ENCODE peak calls at places on chromosomes 12 and 14, in four cellular contexts. One of them, this sample, is unnamed.

GRCh38 chr12:86730233-86730632 is 474.0 kb upstream of the MGAT4C start:
- DNase-seq in testis: no peak
- DNase-seq in IMR-90: no peak
- DNase-seq in lung: no peak
- DNase-seq in this sample: peak; percentile 85

GRCh38 chr12:8947737-8948136 is 1.7 kb downstream of the M6PR start:
- DNase-seq in testis: no peak
- DNase-seq in IMR-90: no peak
- DNase-seq in lung: no peak
- DNase-seq in this sample: no peak

GRCh38 chr12:118061876-118062791 is 1.2 kb upstream of the WSB2 start:
- DNase-seq in testis: peak; percentile 58
- DNase-seq in IMR-90: peak; percentile 58
- DNase-seq in lung: peak; percentile 46
- DNase-seq in this sample: peak; percentile 42

GRCh38 chr14:105021656-105022275 is 883 bp upstream of the CDCA4 start:
- DNase-seq in testis: peak; percentile 65
- DNase-seq in IMR-90: peak; percentile 44
- DNase-seq in lung: peak; percentile 43
- DNase-seq in this sample: no peak

GRCh38 chr12:45285717-45286116 is 69.8 kb downstream of the ANO6 start:
- DNase-seq in testis: no peak
- DNase-seq in IMR-90: no peak
- DNase-seq in lung: no peak
- DNase-seq in this sample: no peak

GRCh38 chr12:130118181-130118580 is 44.1 kb upstream of the FZD10 start:
- DNase-seq in testis: no peak
- DNase-seq in IMR-90: no peak
- DNase-seq in lung: no peak
- DNase-seq in this sample: no peak

GRCh38 chr12:130054803-130055202 is 107.5 kb upstream of the FZD10 start:
- DNase-seq in testis: no peak
- DNase-seq in IMR-90: no peak
- DNase-seq in lung: no peak
- DNase-seq in this sample: no peak

GRCh38 chr14:76193696-76194095 is 42.0 kb downstream of the GPATCH2L start:
- DNase-seq in testis: no peak
- DNase-seq in IMR-90: peak; percentile 47
- DNase-seq in lung: no peak
- DNase-seq in this sample: peak; percentile 19

GRCh38 chr14:56126514-56126913 is 8.3 kb downstream of the PELI2 start:
- DNase-seq in testis: no peak
- DNase-seq in IMR-90: no peak
- DNase-seq in lung: no peak
- DNase-seq in this sample: no peak

GRCh38 chr12:123032736-123033391 is 52.4 kb downstream of the ARL6IP4 start:
- DNase-seq in testis: no peak
- DNase-seq in IMR-90: no peak
- DNase-seq in lung: no peak
- DNase-seq in this sample: no peak

GRCh38 chr12:52673216-52673615 is 7.0 kb downstream of the KRT1 start:
- DNase-seq in testis: no peak
- DNase-seq in IMR-90: no peak
- DNase-seq in lung: no peak
- DNase-seq in this sample: no peak

GRCh38 chr12:52673713-52674415 is 6.3 kb downstream of the KRT1 start:
- DNase-seq in testis: no peak
- DNase-seq in IMR-90: no peak
- DNase-seq in lung: no peak
- DNase-seq in this sample: no peak

GRCh38 chr12:52670961-52671360 is 9.2 kb downstream of the KRT1 start:
- DNase-seq in testis: no peak
- DNase-seq in IMR-90: no peak
- DNase-seq in lung: no peak
- DNase-seq in this sample: peak; percentile 60

GRCh38 chr12:52670506-52670905 is 9.7 kb downstream of the KRT1 start:
- DNase-seq in testis: no peak
- DNase-seq in IMR-90: no peak
- DNase-seq in lung: no peak
- DNase-seq in this sample: no peak

GRCh38 chr12:52672321-52672933 is 7.8 kb downstream of the KRT1 start:
- DNase-seq in testis: no peak
- DNase-seq in IMR-90: no peak
- DNase-seq in lung: no peak
- DNase-seq in this sample: peak; percentile 91
- H3K27me3 ChIP-seq in testis: no peaks in the 10 kb centered on the region
- H3K27me3 ChIP-seq in IMR-90: peaks cover 19% of the 10 kb centered on the region
- H3K27me3 ChIP-seq in lung: no peaks in the 10 kb centered on the region
- H3K27me3 ChIP-seq in this sample: no peaks in the 10 kb centered on the region

DNA sequence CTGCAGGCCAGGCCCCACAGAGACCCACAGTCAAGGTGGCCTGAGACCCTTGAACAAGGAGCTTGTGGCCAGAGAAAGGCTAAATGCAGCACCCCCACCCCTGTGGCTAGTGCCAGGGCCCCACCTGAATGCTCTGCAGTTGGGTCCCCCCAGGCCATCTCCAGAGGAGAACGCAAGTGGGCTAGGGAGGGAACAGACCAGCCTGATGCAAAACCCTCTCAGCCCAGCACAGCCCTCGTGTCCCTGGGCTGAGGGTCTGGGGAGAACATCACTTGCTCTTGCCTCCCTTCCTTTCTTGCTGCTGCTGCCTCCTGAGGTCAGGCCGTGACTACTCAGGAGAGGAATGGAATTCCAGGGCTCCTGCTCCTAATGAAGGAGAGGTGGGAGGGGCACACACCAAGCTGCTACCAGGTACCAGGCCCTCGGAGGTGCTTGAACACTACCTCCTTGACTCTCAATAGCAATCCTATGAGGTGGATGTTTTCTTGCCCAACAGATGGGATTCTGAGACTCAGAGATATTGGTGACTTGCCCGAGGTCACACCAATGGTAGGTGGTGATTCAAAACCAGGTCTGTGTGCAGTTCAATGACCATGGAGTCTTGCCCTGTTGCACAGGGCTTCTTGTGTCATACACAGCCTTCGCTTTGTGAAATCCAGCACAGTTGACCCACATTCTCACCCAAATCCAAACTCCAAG is 45.5 kb downstream of the PSMA6 start:
- DNase-seq in testis: no peak
- DNase-seq in IMR-90: no peak
- DNase-seq in lung: peak; percentile 68
- DNase-seq in this sample: peak; percentile 75
- TF ChIP-seq CTCF in testis: no peak
- TF ChIP-seq CTCF in IMR-90: no peak
- TF ChIP-seq CTCF in lung: no peak
- TF ChIP-seq CTCF in this sample: no peak

GRCh38 chr12:14772946-14773345 is 30.3 kb downstream of the WBP11 start:
- DNase-seq in testis: no peak
- DNase-seq in IMR-90: no peak
- DNase-seq in lung: no peak
- DNase-seq in this sample: no peak

GRCh38 chr12:14769837-14770494 is 33.3 kb downstream of the WBP11 start:
- DNase-seq in testis: peak; percentile 82
- DNase-seq in IMR-90: peak; percentile 68
- DNase-seq in lung: peak; percentile 89
- DNase-seq in this sample: peak; percentile 73

GRCh38 chr12:14773685-14774073 is 29.6 kb downstream of the WBP11 start:
- DNase-seq in testis: no peak
- DNase-seq in IMR-90: no peak
- DNase-seq in lung: no peak
- DNase-seq in this sample: no peak

GRCh38 chr12:14770495-14771313 is 32.6 kb downstream of the WBP11 start:
- DNase-seq in testis: peak; percentile 99
- DNase-seq in IMR-90: peak; percentile 91
- DNase-seq in lung: peak; percentile 95
- DNase-seq in this sample: peak; percentile 92

GRCh38 chr12:14771651-14772137 is 31.6 kb downstream of the WBP11 start:
- DNase-seq in testis: no peak
- DNase-seq in IMR-90: no peak
- DNase-seq in lung: no peak
- DNase-seq in this sample: no peak
- H3K4me3 ChIP-seq in testis: peak overlapping the region; percentile 92
- H3K4me3 ChIP-seq in IMR-90: no peak overlapping the region
- H3K4me3 ChIP-seq in lung: no peak overlapping the region
- H3K4me3 ChIP-seq in this sample: no peak overlapping the region

GRCh38 chr14:97977711-97978261 is 1180.6 kb downstream of the VRK1 start:
- DNase-seq in testis: peak; percentile 75
- DNase-seq in IMR-90: no peak
- DNase-seq in lung: peak; percentile 82
- DNase-seq in this sample: peak; percentile 72

GRCh38 chr14:97975960-97976359 is 1178.8 kb downstream of the VRK1 start:
- DNase-seq in testis: no peak
- DNase-seq in IMR-90: no peak
- DNase-seq in lung: no peak
- DNase-seq in this sample: no peak

GRCh38 chr14:97978336-97978735 is 1181.2 kb downstream of the VRK1 start:
- DNase-seq in testis: peak; percentile 89
- DNase-seq in IMR-90: no peak
- DNase-seq in lung: peak; percentile 80
- DNase-seq in this sample: peak; percentile 77

GRCh38 chr14:97976861-97977260 is 1179.7 kb downstream of the VRK1 start:
- DNase-seq in testis: no peak
- DNase-seq in IMR-90: no peak
- DNase-seq in lung: peak; percentile 30
- DNase-seq in this sample: no peak
- H3K27me3 ChIP-seq in testis: no peaks in the 10 kb centered on the region
- H3K27me3 ChIP-seq in IMR-90: no peaks in the 10 kb centered on the region
- H3K27me3 ChIP-seq in lung: no peaks in the 10 kb centered on the region
- H3K27me3 ChIP-seq in this sample: no peaks in the 10 kb centered on the region

DNA sequence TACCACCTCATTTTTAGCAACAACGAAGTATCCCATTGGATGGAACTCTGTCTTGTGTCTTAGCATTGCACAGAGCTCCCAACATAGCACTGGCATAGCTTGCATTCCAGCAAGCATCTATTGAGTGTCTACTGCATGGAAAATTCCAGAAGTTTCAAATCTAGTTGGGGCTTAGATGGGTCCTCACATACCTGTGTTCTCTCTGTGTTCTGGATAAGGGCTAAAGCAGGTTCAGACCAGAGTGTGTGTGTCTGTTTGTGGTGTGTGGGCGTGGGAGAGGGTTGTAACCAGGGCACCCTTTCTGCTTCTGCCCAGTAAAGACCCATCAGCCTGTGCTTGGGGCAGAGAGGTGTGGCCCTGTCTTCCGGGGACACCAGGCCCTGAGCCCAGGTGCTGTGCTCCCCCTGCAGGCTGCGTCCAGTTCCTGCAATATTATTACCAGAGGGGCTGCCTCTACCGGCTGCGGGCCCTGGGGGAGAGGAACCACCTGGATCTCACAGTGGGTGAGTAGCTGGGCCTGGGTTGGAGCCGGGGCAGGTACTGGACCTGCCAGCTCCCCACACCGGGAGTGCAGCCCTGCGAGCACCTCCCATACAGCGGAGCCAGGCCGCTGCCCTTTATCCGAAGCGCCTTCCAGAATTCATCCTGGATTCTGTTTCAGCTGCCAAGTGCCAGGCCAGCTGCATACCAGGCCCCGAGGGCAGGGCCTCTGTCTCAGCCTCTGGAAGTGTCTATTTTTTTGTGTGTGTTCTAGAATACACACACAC is 20.3 kb downstream of the RHOF start:
- DNase-seq in testis: peak; percentile 74
- DNase-seq in IMR-90: peak; percentile 58
- DNase-seq in lung: peak; percentile 80
- DNase-seq in this sample: peak; percentile 70
- TF ChIP-seq CTCF in testis: peak; percentile 68
- TF ChIP-seq CTCF in IMR-90: peak; percentile 85
- TF ChIP-seq CTCF in lung: peak; percentile 64
- TF ChIP-seq CTCF in this sample: peak; percentile 94

DNA sequence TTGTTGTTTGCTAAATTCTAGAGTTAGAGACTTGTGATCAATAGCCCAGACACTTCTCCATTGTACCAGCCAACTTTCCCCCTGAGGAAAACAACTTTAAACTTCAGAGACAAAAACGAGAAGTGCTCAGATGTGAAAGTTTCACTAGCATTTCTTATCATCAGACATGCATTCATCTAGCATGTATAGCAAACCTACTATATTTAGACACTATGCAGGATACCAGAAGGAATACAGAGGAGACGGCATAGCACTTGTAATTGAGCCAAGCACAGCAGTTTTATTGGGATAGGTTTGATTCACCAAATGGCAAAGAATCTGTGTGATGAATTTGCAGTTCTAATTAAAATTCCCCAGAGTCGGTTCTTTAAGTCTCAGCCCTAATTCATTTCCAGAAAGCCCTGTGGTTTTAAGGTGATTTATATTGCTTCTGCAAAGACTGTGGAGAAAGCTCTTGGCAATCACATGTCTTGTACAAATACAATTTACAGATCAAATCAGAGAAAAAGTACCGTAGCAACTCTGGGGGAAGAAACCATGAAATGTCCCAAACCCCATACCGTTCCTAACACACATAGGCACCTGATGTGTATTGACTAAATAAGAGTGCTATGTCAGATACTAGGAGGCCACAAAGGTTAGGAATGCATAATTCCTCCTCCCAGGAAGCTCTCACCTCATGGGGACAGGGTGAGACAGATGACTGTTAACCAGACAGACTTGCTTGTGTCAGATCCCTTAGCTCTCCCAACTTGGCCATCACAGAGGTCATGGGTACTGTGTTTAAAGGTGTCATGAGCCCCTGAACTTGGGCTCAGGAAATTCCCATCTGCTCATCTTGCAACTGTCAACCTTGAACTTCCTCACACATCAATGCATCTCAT is 69.6 kb upstream of the KRAS start:
- DNase-seq in testis: no peak
- DNase-seq in IMR-90: no peak
- DNase-seq in lung: no peak
- DNase-seq in this sample: no peak
- H3K4me3 ChIP-seq in testis: no peak overlapping the region
- H3K4me3 ChIP-seq in IMR-90: no peak overlapping the region
- H3K4me3 ChIP-seq in lung: no peak overlapping the region
- H3K4me3 ChIP-seq in this sample: no peak overlapping the region

GRCh38 chr14:60634153-60634552 is 15.1 kb downstream of the SIX1 start:
- DNase-seq in testis: no peak
- DNase-seq in IMR-90: no peak
- DNase-seq in lung: no peak
- DNase-seq in this sample: no peak
- H3K27me3 ChIP-seq in testis: no peaks in the 10 kb centered on the region
- H3K27me3 ChIP-seq in IMR-90: no peaks in the 10 kb centered on the region
- H3K27me3 ChIP-seq in lung: no peaks in the 10 kb centered on the region
- H3K27me3 ChIP-seq in this sample: no peaks in the 10 kb centered on the region